ENCODE peak calls at places on chromosome 7, in four cellular contexts. W, P, S and H are unnamed samples. For H3K79me1, the result is how much of the 10 kb centered on the place peaks cover.

GRCh38 chr7:134044682-134045081 is 82.5 kb upstream of the LRGUK start:
- DNase-seq in W (no peak), P (no peak), S (no peak), H (no peak)

GRCh38 chr7:31724696-31725095 is 37.7 kb downstream of the PPP1R17 start:
- DNase-seq in W (no peak), P (no peak), S (no peak), H (no peak)

GRCh38 chr7:143295870-143296269 is 7.7 kb downstream of the CASP2 start:
- DNase-seq in W (no peak), P (no peak), S (no peak), H (no peak)

GRCh38 chr7:25025218-25025671 is 45.3 kb upstream of the OSBPL3 start:
- DNase-seq in W (no peak), P (no peak), S (peak), H (no peak)

GRCh38 chr7:154986200-154986599 is 16.7 kb downstream of the PAXIP1 start:
- DNase-seq in W (no peak), P (no peak), S (no peak), H (no peak)

GRCh38 chr7:117596134-117596533 is 116.3 kb downstream of the CFTR start:
- DNase-seq in W (no peak), P (no peak), S (no peak), H (no peak)

GRCh38 chr7:134640842-134641715 is 5.6 kb upstream of the BPGM start:
- DNase-seq in W (no peak), P (no peak), S (no peak), H (peak)

GRCh38 chr7:105719395-105719794 is 138.1 kb upstream of the EFCAB10 start:
- DNase-seq in W (no peak), P (no peak), S (peak), H (no peak)

GRCh38 chr7:8436965-8437364 is 3.6 kb downstream of the NXPH1 start:
- DNase-seq in W (peak), P (peak), S (peak), H (peak)

GRCh38 chr7:70132802-70133201 is 534.5 kb downstream of the AUTS2 start:
- DNase-seq in W (no peak), P (no peak), S (no peak), H (no peak)

GRCh38 chr7:5419523-5420107 is 4.0 kb downstream of the TNRC18 start:
- DNase-seq in W (peak), P (peak), S (peak), H (no peak)

GRCh38 chr7:143405158-143405557 is 3.5 kb downstream of the EPHA1 start:
- DNase-seq in W (no peak), P (no peak), S (no peak), H (no peak)

GRCh38 chr7:158054081-158054480 is 533.5 kb downstream of the PTPRN2 start:
- DNase-seq in W (no peak), P (no peak), S (no peak), H (no peak)

GRCh38 chr7:95772771-95773581 is 622 bp downstream of the DYNC1I1 start:
- DNase-seq in W (peak), P (peak), S (peak), H (no peak)

GRCh38 chr7:35241884-35242283 is 12.0 kb downstream of the TBX20 start:
- DNase-seq in W (no peak), P (peak), S (peak), H (no peak)

GRCh38 chr7:113412410-113412809 is 294.1 kb upstream of the SMIM30 start:
- DNase-seq in W (no peak), P (no peak), S (no peak), H (no peak)

GRCh38 chr7:29309041-29309860 is 114.7 kb downstream of the CHN2 start:
- DNase-seq in W (no peak), P (no peak), S (peak), H (no peak)

GRCh38 chr7:157276731-157277562 is 59.9 kb upstream of the DNAJB6 start:
- DNase-seq in W (no peak), P (no peak), S (peak), H (no peak)

GRCh38 chr7:6221340-6222319 is 50.8 kb downstream of the CYTH3 start:
- DNase-seq in W (no peak), P (no peak), S (no peak), H (peak)

GRCh38 chr7:133645870-133646492 is 393.1 kb downstream of the EXOC4 start:
- DNase-seq in W (no peak), P (no peak), S (no peak), H (no peak)

GRCh38 chr7:134552105-134552504 is 3.2 kb downstream of the AKR1B15 start:
- DNase-seq in W (no peak), P (peak), S (peak), H (no peak)

GRCh38 chr7:157522189-157522588 is 185.4 kb downstream of the DNAJB6 start:
- DNase-seq in W (no peak), P (peak), S (no peak), H (no peak)

GRCh38 chr7:128121731-128122576 is 90.7 kb upstream of the LRRC4 start:
- DNase-seq in W (no peak), P (no peak), S (no peak), H (no peak)

DNA sequence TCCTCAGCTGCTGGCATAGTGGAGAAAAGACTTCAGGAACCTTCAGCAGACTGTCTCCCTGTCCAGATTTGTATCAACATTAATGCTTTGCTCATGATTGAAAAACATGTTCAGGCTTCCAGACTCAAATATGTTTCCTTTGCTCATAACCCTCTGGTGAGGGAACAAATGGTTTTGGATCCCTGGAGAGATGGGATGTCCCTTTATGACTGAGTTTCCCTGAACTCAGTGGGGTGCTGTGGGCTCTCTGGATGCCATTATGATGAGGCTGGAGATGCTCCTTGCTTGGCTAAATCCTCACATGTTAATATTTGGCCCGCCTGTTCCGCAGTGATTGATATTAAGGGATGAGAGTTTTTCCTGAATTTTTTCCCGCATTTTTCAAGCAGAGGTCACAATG is 749.4 kb downstream of the SUGCT start:
- DNase-seq in W (no peak), P (no peak), S (no peak), H (no peak)
- H3K9ac ChIP-seq in W (no peak), P (no peak), S (no peak), H (no peak)

GRCh38 chr7:44465490-44465889 is 25.0 kb downstream of the NUDCD3 start:
- DNase-seq in W (no peak), P (no peak), S (no peak), H (no peak)
- H3K23ac ChIP-seq in W (no peak), P (no peak), S (no peak), H (peak)

DNA sequence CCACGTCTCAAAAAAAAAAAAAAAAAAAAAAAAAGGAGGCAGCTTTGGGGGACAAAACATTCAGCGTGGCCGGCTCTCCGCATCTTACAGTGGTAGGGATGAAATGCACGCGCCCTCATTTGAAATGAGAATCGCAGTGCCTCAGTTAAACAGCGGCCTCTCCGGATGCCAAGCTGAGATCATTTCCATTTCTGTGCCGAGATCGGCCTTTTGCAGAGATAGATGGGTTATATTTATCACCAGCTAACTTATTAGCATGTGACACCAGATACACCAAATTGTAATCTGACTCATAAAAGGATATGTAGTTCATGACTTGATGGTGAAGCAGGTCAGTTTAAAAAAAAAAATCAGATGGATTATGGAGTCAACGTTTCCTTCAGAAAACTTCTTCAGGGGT is 138.7 kb downstream of the CUX1 start:
- DNase-seq in W (no peak), P (no peak), S (no peak), H (no peak)
- H3K79me1 ChIP-seq in W (under half), P (under half), S (under half), H (under half)

GRCh38 chr7:55100962-55101327 is 82.1 kb downstream of the EGFR start:
- DNase-seq in W (no peak), P (no peak), S (no peak), H (peak)
- H3K9ac ChIP-seq in W (no peak), P (no peak), S (no peak), H (no peak)

DNA sequence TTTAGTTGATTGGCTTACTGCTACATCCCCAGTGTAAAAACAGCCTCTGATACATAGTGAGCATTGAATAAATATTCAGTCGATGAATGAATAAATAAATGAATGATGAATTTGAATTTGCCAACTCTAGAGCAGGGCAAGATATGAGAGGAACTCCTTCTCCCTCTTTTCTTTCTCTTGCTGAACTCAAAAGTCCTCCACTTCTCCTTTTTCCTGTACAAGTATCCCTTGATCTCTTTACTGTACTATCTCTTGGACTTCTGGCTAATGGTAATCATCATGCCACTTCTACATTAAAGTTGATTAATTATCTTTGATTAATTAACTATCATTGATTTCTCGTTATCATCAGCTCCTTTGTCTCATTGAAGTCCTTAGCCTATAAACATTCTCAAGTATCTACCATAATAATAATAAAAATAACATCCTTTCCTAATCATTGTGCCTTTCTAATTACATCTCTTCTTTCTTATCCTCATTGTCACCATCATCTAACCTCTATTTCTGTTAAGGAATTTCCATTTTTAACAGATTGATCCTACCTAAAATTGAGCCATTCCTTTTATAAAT is 10.6 kb downstream of the CPED1 start:
- DNase-seq in W (no peak), P (no peak), S (no peak), H (no peak)
- H3K23ac ChIP-seq in W (no peak), P (no peak), S (no peak), H (no peak)

DNA sequence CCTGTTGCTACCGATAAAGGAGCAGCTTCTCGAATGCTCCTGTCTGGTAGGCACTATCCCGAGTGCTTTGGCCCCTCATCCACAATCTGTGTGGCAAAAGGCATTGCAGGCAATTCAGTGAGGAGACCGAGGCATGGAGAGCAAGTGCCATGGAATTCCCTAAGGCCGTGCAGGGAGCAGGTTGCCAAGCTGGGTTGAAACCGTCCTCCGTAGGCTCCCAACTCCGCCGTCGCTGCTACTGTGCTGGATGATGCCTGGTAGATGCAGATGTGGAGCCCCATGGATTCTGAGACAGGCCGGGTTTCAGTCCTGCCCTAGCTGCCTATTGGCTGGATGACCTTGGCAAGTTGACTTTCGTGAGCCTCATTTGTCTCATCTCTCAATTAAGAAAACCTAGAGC is 85.3 kb downstream of the EGFR start:
- DNase-seq in W (no peak), P (no peak), S (no peak), H (no peak)
- H3K79me1 ChIP-seq in W (under half), P (under half), S (under half), H (under half)

GRCh38 chr7:137717811-137718271 is 128.9 kb downstream of the DGKI start:
- DNase-seq in W (peak), P (peak), S (peak), H (peak)

GRCh38 chr7:137717045-137717444 is 129.7 kb downstream of the DGKI start:
- DNase-seq in W (no peak), P (no peak), S (no peak), H (no peak)

GRCh38 chr7:137715546-137715945 is 131.2 kb downstream of the DGKI start:
- DNase-seq in W (no peak), P (no peak), S (no peak), H (no peak)

GRCh38 chr7:137716061-137716460 is 130.7 kb downstream of the DGKI start:
- DNase-seq in W (no peak), P (no peak), S (no peak), H (no peak)

GRCh38 chr7:137715101-137715500 is 131.7 kb downstream of the DGKI start:
- DNase-seq in W (no peak), P (no peak), S (no peak), H (no peak)
- H3K9ac ChIP-seq in W (no peak), P (no peak), S (no peak), H (no peak)

DNA sequence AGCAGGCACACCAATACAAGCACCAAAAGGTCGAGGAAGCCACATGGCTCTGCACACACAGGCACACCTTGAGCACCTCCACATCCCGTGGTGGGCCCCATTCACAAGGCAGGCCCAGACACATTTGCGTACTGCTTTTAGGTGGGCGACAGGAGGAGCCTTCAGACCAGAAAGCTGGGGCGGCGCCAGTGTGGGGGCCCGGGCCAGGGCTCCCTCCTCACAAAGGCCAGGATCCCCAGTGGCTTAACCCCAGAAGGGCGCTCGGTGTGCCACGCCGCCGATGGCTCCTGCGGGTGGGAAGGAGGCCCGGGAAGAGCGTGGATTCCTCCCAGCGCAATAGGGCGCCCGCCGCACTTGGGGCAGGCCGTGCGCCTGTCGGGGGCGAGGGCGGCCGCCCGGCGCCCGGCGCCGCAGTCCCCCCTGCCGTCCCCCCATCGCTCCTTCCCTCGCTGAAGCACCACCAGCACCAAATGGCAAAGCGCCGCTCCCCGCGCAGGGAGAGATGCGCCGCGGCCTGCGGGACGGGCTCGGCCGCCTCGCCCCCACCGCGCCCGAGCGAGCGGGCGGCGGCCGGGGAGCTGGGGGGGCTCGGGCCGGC is 2.9 kb upstream of the SMARCD3 start:
- DNase-seq in W (peak), P (no peak), S (no peak), H (no peak)
- H3K23ac ChIP-seq in W (peak), P (no peak), S (peak), H (no peak)